ENCODE peak calls at places on chromosomes 6 and 20, in four cellular contexts. Z is CD8-positive, alpha-beta memory T cell; D is PC-3; H is fibroblast of lung. U is an unnamed sample.

GRCh38 chr20:34150616-34151015 is 38.6 kb upstream of the EIF2S2 start:
- DNase-seq in Z (no peak), D (no peak), H (no peak), U (no peak)

GRCh38 chr6:111551521-111552231 is 54.0 kb downstream of the TRAF3IP2 start:
- DNase-seq in Z (no peak), D (peak; percentile 14), H (peak; percentile 64), U (no peak)

GRCh38 chr20:8587810-8588209 is 455.7 kb downstream of the PLCB1 start:
- DNase-seq in Z (no peak), D (no peak), H (no peak), U (no peak)

GRCh38 chr6:94251878-94252277 is 832.5 kb upstream of the EPHA7 start:
- DNase-seq in Z (no peak), D (no peak), H (no peak), U (no peak)

GRCh38 chr20:14925286-14925685 is 587.9 kb upstream of the FLRT3 start:
- DNase-seq in Z (no peak), D (peak; percentile 68), H (peak; percentile 25), U (no peak)

GRCh38 chr6:149393002-149393679 is 6.9 kb upstream of the SUMO4 start:
- DNase-seq in Z (no peak), D (no peak), H (peak; percentile 40), U (no peak)

GRCh38 chr20:48262955-48263354 is 477.7 kb upstream of the SULF2 start:
- DNase-seq in Z (no peak), D (no peak), H (no peak), U (no peak)

GRCh38 chr6:161630674-161631073 is 356.8 kb upstream of the AGPAT4 start:
- DNase-seq in Z (no peak), D (no peak), H (peak; percentile 6), U (no peak)

GRCh38 chr6:163708459-163708858 is 293.9 kb downstream of the QKI start:
- DNase-seq in Z (no peak), D (no peak), H (no peak), U (peak; percentile 37)

GRCh38 chr6:170388113-170388512 is 81.6 kb downstream of the FAM120B start:
- DNase-seq in Z (no peak), D (no peak), H (peak; percentile 74), U (no peak)

GRCh38 chr6:90028995-90029635 is 134.8 kb downstream of the GJA10 start:
- DNase-seq in Z (no peak), D (no peak), H (no peak), U (no peak)

GRCh38 chr20:64116541-64117423 is 9.4 kb upstream of the NPBWR2 start:
- DNase-seq in Z (no peak), D (no peak), H (no peak), U (no peak)

GRCh38 chr6:39823187-39823815 is 31.1 kb downstream of the DAAM2 start:
- DNase-seq in Z (no peak), D (no peak), H (no peak), U (peak; percentile 73)

GRCh38 chr20:54356726-54357235 is 118.6 kb upstream of the DOK5 start:
- DNase-seq in Z (no peak), D (no peak), H (no peak), U (no peak)

GRCh38 chr20:63536241-63536977 is 767 bp downstream of the PTK6 start:
- DNase-seq in Z (no peak), D (peak; percentile 72), H (no peak), U (no peak)

GRCh38 chr6:92110390-92110789 is 1309.0 kb downstream of the EPHA7 start:
- DNase-seq in Z (no peak), D (no peak), H (peak; percentile 18), U (no peak)

GRCh38 chr6:33719326-33719987 is 8.0 kb upstream of the UQCC2 start:
- DNase-seq in Z (no peak), D (no peak), H (no peak), U (no peak)

GRCh38 chr20:43537921-43538854 is 20.6 kb upstream of the SGK2 start:
- DNase-seq in Z (peak; percentile 26), D (peak; percentile 86), H (peak; percentile 42), U (peak; percentile 54)

GRCh38 chr6:139765825-139766285 is 391.4 kb upstream of the CITED2 start:
- DNase-seq in Z (no peak), D (peak; percentile 79), H (peak; percentile 70), U (no peak)

GRCh38 chr6:43848992-43849391 is 79.0 kb downstream of the VEGFA start:
- DNase-seq in Z (no peak), D (no peak), H (no peak), U (no peak)

GRCh38 chr6:136550045-136550329 is 235 bp downstream of the MAP7 start:
- DNase-seq in Z (peak; percentile 3), D (no peak), H (no peak), U (peak; percentile 19)

GRCh38 chr6:40688214-40688761 is 101.1 kb upstream of the LRFN2 start:
- DNase-seq in Z (no peak), D (no peak), H (peak; percentile 9), U (no peak)

GRCh38 chr6:90493332-90493731 is 93.5 kb downstream of the MAP3K7 start:
- DNase-seq in Z (no peak), D (peak; percentile 64), H (peak; percentile 75), U (no peak)

GRCh38 chr6:146305098-146305497 is 238.5 kb upstream of the RAB32 start:
- DNase-seq in Z (no peak), D (no peak), H (no peak), U (no peak)

GRCh38 chr6:166167258-166167731 is 356 bp downstream of the TBXT start:
- DNase-seq in Z (no peak), D (no peak), H (no peak), U (no peak)

GRCh38 chr6:148533309-148534107 is 190.9 kb downstream of the SASH1 start:
- DNase-seq in Z (no peak), D (no peak), H (no peak), U (no peak)

GRCh38 chr6:12343440-12344162 is 53.4 kb downstream of the EDN1 start:
- DNase-seq in Z (no peak), D (peak; percentile 34), H (no peak), U (no peak)

GRCh38 chr20:11246251-11246775 is 572.5 kb upstream of the JAG1 start:
- DNase-seq in Z (no peak), D (no peak), H (no peak), U (no peak)

GRCh38 chr20:11248691-11249178 is 574.9 kb upstream of the JAG1 start:
- DNase-seq in Z (no peak), D (no peak), H (no peak), U (no peak)

GRCh38 chr20:11247943-11248475 is 574.2 kb upstream of the JAG1 start:
- DNase-seq in Z (no peak), D (no peak), H (no peak), U (no peak)

GRCh38 chr20:11245431-11245830 is 571.6 kb upstream of the JAG1 start:
- DNase-seq in Z (no peak), D (no peak), H (no peak), U (no peak)

DNA sequence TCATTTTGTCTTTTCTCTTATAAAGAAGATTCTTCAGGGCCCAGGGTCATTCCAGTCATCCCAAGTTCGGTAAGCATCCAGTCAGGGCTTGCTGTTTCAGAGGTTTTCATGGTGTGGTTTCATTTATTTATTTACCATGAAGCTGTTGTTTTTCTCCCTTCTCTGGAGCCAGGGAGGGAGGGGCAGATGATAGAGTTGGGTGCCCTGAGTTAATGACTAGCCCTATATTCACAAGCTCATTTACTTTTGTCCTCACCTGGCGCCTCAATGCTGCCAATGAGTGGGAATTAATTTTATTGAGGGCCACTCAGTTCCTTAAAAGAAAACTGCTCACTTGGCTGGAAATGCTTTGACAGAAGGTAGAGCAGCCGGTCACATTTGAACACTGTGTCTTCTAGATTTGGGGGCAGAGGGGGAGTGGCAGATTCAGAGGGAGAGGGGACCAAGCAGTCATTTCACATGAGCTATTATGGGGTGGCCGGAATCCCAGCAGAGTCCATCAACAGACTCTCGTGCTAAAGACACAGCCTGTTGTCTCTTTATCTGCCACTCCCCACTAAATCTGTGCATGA is 573.3 kb upstream of the JAG1 start:
- DNase-seq in Z (no peak), D (no peak), H (no peak), U (no peak)
- H3K4me1 ChIP-seq in Z (no peaks in the 10 kb centered on the region), D (peaks cover 8% of the 10 kb centered on the region), H (no peaks in the 10 kb centered on the region), U (peaks cover 7% of the 10 kb centered on the region)

DNA sequence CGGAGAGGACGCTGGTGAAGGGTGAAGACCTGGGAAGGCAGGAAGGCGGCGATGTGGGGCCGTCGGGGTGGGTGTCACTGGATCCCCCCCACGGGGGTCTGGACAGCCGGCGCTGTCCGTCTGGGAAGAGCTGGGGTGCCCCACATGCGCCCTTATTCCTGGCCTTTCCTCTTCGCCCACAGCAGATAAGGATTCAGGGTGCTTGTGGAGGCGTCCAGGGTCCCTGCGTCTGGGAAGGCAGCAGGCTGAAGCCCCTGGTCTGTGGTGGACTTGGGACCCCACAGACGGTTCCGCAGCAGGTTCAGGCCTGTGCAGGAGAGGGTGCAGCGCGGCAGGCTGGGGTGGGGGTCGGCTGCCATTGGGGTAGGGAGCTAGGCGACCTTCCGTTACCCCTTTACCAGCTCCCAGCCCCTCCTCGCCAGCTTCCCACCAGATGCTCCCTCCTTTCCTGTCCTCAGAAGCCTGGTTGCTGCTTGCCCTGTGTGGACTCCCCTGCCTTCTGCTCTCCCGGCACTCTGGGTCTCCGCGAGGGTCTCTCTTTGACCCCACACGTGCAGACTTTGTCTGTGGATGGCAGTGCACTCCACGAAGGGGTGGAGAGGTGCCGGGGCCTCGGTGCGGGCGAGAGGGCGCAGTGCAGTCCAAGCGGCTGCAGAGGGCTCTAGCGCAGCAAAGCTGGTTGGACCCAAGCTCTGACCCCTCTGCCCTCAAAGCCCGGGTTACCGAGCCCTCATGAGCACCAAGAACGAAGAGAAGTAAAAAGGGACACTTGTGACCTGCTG is 2.1 kb upstream of the GATA5 start:
- DNase-seq in Z (no peak), D (no peak), H (no peak), U (no peak)
- H3K27me3 ChIP-seq in Z (peaks cover 8% of the 10 kb centered on the region), D (peaks cover 36% of the 10 kb centered on the region), H (peaks cover 30% of the 10 kb centered on the region), U (peaks cover 95% of the 10 kb centered on the region)

GRCh38 chr6:41704656-41705328 is 30.6 kb downstream of the TFEB start:
- DNase-seq in Z (no peak), D (peak; percentile 27), H (no peak), U (no peak)

GRCh38 chr6:41702771-41703494 is 32.5 kb downstream of the TFEB start:
- DNase-seq in Z (no peak), D (no peak), H (no peak), U (no peak)

GRCh38 chr6:41705329-41705995 is 29.9 kb downstream of the TFEB start:
- DNase-seq in Z (no peak), D (no peak), H (no peak), U (no peak)

GRCh38 chr6:41702089-41702745 is 33.2 kb downstream of the TFEB start:
- DNase-seq in Z (no peak), D (no peak), H (no peak), U (no peak)

DNA sequence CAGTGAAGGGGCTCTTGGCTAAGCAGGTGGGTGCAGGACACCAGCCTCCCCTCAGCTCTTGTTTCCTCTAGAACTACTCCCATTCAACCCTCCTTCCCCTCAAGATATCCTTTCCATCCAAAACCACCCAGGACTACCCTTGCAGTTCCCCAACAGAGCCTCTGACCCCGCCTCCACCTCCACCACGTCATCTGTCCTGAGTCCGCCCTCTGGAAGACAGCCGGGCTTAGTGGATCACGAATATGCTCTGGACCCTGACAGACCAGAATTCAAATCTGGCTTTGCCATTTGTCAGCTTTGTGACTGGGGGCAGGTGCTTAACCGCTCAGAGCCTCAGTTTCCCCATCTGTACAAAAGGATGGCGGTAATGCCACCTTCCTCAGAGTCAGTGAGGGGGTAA is 31.4 kb downstream of the TFEB start:
- DNase-seq in Z (no peak), D (no peak), H (no peak), U (no peak)
- H3K4me1 ChIP-seq in Z (peaks cover 35% of the 10 kb centered on the region), D (peaks cover 21% of the 10 kb centered on the region), H (peaks cover 8% of the 10 kb centered on the region), U (peaks cover 98% of the 10 kb centered on the region)

DNA sequence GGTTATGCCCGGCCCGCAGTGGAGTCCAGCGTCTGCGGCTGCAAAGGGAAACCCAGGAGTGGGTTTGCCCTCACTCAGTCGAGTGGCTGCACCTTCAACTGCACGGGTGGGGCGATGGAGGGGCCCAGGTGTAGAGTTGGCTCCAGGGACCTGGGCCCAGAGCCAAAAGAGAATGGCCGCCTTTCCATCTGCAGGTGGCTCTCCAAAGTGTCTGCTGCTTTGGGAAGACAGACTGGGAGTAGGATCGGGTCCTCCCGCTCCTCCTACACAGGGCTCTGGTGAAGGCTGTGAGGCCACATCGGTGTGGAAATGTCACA is 80.1 kb downstream of the PTPN1 start:
- DNase-seq in Z (no peak), D (no peak), H (no peak), U (no peak)
- H3K27me3 ChIP-seq in Z (no peaks in the 10 kb centered on the region), D (no peaks in the 10 kb centered on the region), H (no peaks in the 10 kb centered on the region), U (no peaks in the 10 kb centered on the region)

U was measured in left ventricle myocardium inferior.